ENCODE peak calls at places on chromosomes 1 and 21, in seven cellular contexts. O is neural progenitor cell, X is Daoy, R is adipocyte, W is ureter, K is NCI-H1105 treated with DMSO at 0.1 percent for 48 hours, A is LoVo. L is an unnamed sample.

GRCh38 chr1:25556791-25557476 is 13.5 kb downstream of the LDLRAP1 start:
- DNase-seq in O (no peak), X (peak), R (peak), W (no peak), K (no peak), A (peak), L (no peak)

GRCh38 chr21:32256873-32257620 is 21.8 kb downstream of the MIS18A start:
- DNase-seq in O (no peak), X (peak), R (peak), W (peak), K (peak), A (peak), L (peak)

GRCh38 chr1:205147191-205147590 is 25.4 kb upstream of the RBBP5 start:
- DNase-seq in O (no peak), X (peak), R (peak), W (no peak), K (no peak), A (no peak), L (no peak)

GRCh38 chr1:241396747-241397691 is 40.0 kb upstream of the RGS7 start:
- DNase-seq in O (no peak), X (peak), R (peak), W (no peak), K (no peak), A (no peak), L (no peak)

GRCh38 chr1:227889047-227889862 is 58.5 kb downstream of the WNT9A start:
- DNase-seq in O (no peak), X (peak), R (no peak), W (no peak), K (no peak), A (no peak), L (no peak)

GRCh38 chr1:36520771-36521420 is 38.2 kb upstream of the CSF3R start:
- DNase-seq in O (no peak), X (no peak), R (no peak), W (no peak), K (no peak), A (no peak), L (no peak)

GRCh38 chr1:29682918-29683314 is 446.6 kb downstream of the PTPRU start:
- DNase-seq in O (no peak), X (peak), R (peak), W (peak), K (peak), A (no peak), L (peak)

GRCh38 chr1:222454196-222454595 is 93.7 kb downstream of the HHIPL2 start:
- DNase-seq in O (no peak), X (no peak), R (peak), W (no peak), K (no peak), A (no peak), L (no peak)

GRCh38 chr21:27425574-27425973 is 458.7 kb upstream of the ADAMTS5 start:
- DNase-seq in O (no peak), X (peak), R (peak), W (no peak), K (no peak), A (no peak), L (no peak)

GRCh38 chr1:66330711-66331110 is 203.2 kb upstream of the SGIP1 start:
- DNase-seq in O (no peak), X (no peak), R (peak), W (no peak), K (no peak), A (no peak), L (no peak)

GRCh38 chr1:191993549-191993948 is 164.7 kb upstream of the RGS18 start:
- DNase-seq in O (peak), X (no peak), R (peak), W (no peak), K (no peak), A (no peak), L (no peak)

GRCh38 chr1:198641966-198642656 is 3.3 kb downstream of the PTPRC start:
- DNase-seq in O (no peak), X (no peak), R (no peak), W (no peak), K (no peak), A (no peak), L (no peak)

GRCh38 chr1:41689596-41689995 is 205.1 kb upstream of the EDN2 start:
- DNase-seq in O (no peak), X (no peak), R (no peak), W (no peak), K (no peak), A (no peak), L (no peak)

GRCh38 chr1:202172015-202172355 is 11.6 kb upstream of the PTPN7 start:
- DNase-seq in O (no peak), X (no peak), R (no peak), W (no peak), K (no peak), A (no peak), L (no peak)

GRCh38 chr1:186715887-186716809 is 35.9 kb upstream of the PTGS2 start:
- DNase-seq in O (no peak), X (no peak), R (peak), W (no peak), K (no peak), A (no peak), L (no peak)

GRCh38 chr1:196193891-196194559 is 414.2 kb downstream of the KCNT2 start:
- DNase-seq in O (no peak), X (no peak), R (peak), W (no peak), K (no peak), A (no peak), L (no peak)

GRCh38 chr21:31442339-31442738 is 98.3 kb upstream of the TIAM1 start:
- DNase-seq in O (no peak), X (no peak), R (no peak), W (no peak), K (no peak), A (no peak), L (no peak)

GRCh38 chr1:175207971-175208370 is 15.4 kb upstream of the KIAA0040 start:
- DNase-seq in O (no peak), X (no peak), R (no peak), W (no peak), K (peak), A (no peak), L (peak)

GRCh38 chr1:110035236-110035752 is 870 bp downstream of the STRIP1 start:
- DNase-seq in O (no peak), X (no peak), R (peak), W (no peak), K (peak), A (no peak), L (peak)

GRCh38 chr1:5906966-5907365 is 85.3 kb downstream of the NPHP4 start:
- DNase-seq in O (no peak), X (no peak), R (no peak), W (peak), K (no peak), A (no peak), L (no peak)

GRCh38 chr1:167175901-167176300 is 44.8 kb upstream of the POU2F1 start:
- DNase-seq in O (no peak), X (peak), R (no peak), W (no peak), K (no peak), A (peak), L (no peak)

GRCh38 chr1:89518116-89518780 is 6.4 kb upstream of the LRRC8B start:
- DNase-seq in O (no peak), X (no peak), R (peak), W (no peak), K (no peak), A (no peak), L (no peak)

GRCh38 chr1:232029297-232029696 is 402.7 kb downstream of the DISC1 start:
- DNase-seq in O (peak), X (no peak), R (no peak), W (no peak), K (no peak), A (no peak), L (peak)

GRCh38 chr21:42583150-42583991 is 69.7 kb downstream of the SLC37A1 start:
- DNase-seq in O (no peak), X (no peak), R (no peak), W (no peak), K (no peak), A (no peak), L (no peak)

GRCh38 chr1:50968884-50969610 is 998 bp upstream of the CDKN2C start:
- DNase-seq in O (peak), X (peak), R (peak), W (peak), K (peak), A (peak), L (peak)

GRCh38 chr1:103177146-103177850 is 69.0 kb upstream of the COL11A1 start:
- DNase-seq in O (no peak), X (no peak), R (peak), W (no peak), K (no peak), A (no peak), L (no peak)

GRCh38 chr1:48422009-48422408 is 50.0 kb downstream of the SPATA6 start:
- DNase-seq in O (no peak), X (no peak), R (no peak), W (no peak), K (no peak), A (no peak), L (no peak)

GRCh38 chr1:55669308-55669707 is 454.1 kb upstream of the USP24 start:
- DNase-seq in O (no peak), X (no peak), R (no peak), W (no peak), K (no peak), A (no peak), L (no peak)

L was measured in NCI-H1092 treated with DMSO at 0.1 percent for 48 hours.